ENCODE peak calls at places on chromosome 21, in nine cellular contexts. P, H, D, Z, M, C, X, W and O are unnamed samples. For H3K9me3 and H3K4me1, the result is how much of the 10 kb centered on the place peaks cover.

GRCh38 chr21:41640756-41641509 is 125.9 kb downstream of the RIPK4 start:
- DNase-seq in P (no peak), H (peak), D (no peak), Z (peak), M (no peak), C (peak), X (peak), W (no peak), O (peak)

GRCh38 chr21:15441060-15441493 is 288.7 kb upstream of the USP25 start:
- DNase-seq in P (no peak), H (no peak), D (no peak), Z (no peak), M (no peak), C (no peak), X (no peak), W (no peak), O (no peak)

GRCh38 chr21:38920631-38921398 is 115.1 kb downstream of the ETS2 start:
- DNase-seq in P (no peak), H (no peak), D (no peak), Z (peak), M (no peak), C (peak), X (no peak), W (no peak), O (peak)

GRCh38 chr21:20720623-20721022 is 277.6 kb upstream of the NCAM2 start:
- DNase-seq in P (no peak), H (no peak), D (no peak), Z (no peak), M (no peak), C (peak), X (no peak), W (no peak), O (peak)

GRCh38 chr21:39613029-39613934 is 542 bp downstream of the B3GALT5 start:
- DNase-seq in P (no peak), H (no peak), D (no peak), Z (no peak), M (no peak), C (peak), X (no peak), W (no peak), O (peak)

GRCh38 chr21:32048353-32048752 is 175.5 kb downstream of the HUNK start:
- DNase-seq in P (no peak), H (no peak), D (no peak), Z (no peak), M (no peak), C (no peak), X (no peak), W (no peak), O (no peak)

GRCh38 chr21:22758478-22758877 is 1760.3 kb downstream of the NCAM2 start:
- DNase-seq in P (no peak), H (no peak), D (no peak), Z (no peak), M (no peak), C (no peak), X (no peak), W (no peak), O (no peak)

GRCh38 chr21:22842875-22843274 is 1844.7 kb downstream of the NCAM2 start:
- DNase-seq in P (no peak), H (no peak), D (no peak), Z (no peak), M (no peak), C (no peak), X (no peak), W (no peak), O (no peak)

GRCh38 chr21:32463889-32464300 is 51.4 kb downstream of the EVA1C start:
- DNase-seq in P (no peak), H (no peak), D (no peak), Z (peak), M (no peak), C (peak), X (no peak), W (no peak), O (peak)

GRCh38 chr21:38531610-38532009 is 33.3 kb upstream of the ERG start:
- DNase-seq in P (peak), H (no peak), D (no peak), Z (no peak), M (no peak), C (no peak), X (no peak), W (no peak), O (no peak)

GRCh38 chr21:14591882-14592281 is 45.8 kb upstream of the SAMSN1 start:
- DNase-seq in P (peak), H (peak), D (no peak), Z (no peak), M (no peak), C (peak), X (no peak), W (no peak), O (no peak)

GRCh38 chr21:45941338-45941710 is 40.2 kb upstream of the COL6A1 start:
- DNase-seq in P (no peak), H (no peak), D (no peak), Z (no peak), M (no peak), C (no peak), X (no peak), W (no peak), O (no peak)

GRCh38 chr21:39976805-39977204 is 109.6 kb downstream of the PCP4 start:
- DNase-seq in P (no peak), H (no peak), D (no peak), Z (no peak), M (no peak), C (no peak), X (no peak), W (no peak), O (no peak)

GRCh38 chr21:38813143-38813542 is 7.4 kb downstream of the ETS2 start:
- DNase-seq in P (no peak), H (no peak), D (no peak), Z (no peak), M (no peak), C (no peak), X (no peak), W (no peak), O (no peak)

GRCh38 chr21:16821588-16821987 is 691.3 kb upstream of the CXADR start:
- DNase-seq in P (no peak), H (no peak), D (no peak), Z (no peak), M (no peak), C (peak), X (no peak), W (no peak), O (peak)

GRCh38 chr21:31558839-31559367 is 100.6 kb upstream of the SOD1 start:
- DNase-seq in P (peak), H (peak), D (peak), Z (peak), M (peak), C (peak), X (peak), W (peak), O (peak)

GRCh38 chr21:41523175-41523574 is 15.2 kb upstream of the TMPRSS2 start:
- DNase-seq in P (no peak), H (peak), D (no peak), Z (no peak), M (no peak), C (no peak), X (no peak), W (no peak), O (no peak)

GRCh38 chr21:41932191-41932575 is 21.6 kb downstream of the C2CD2 start:
- DNase-seq in P (no peak), H (no peak), D (no peak), Z (peak), M (no peak), C (peak), X (no peak), W (peak), O (peak)

GRCh38 chr21:41783476-41784150 is 16.8 kb upstream of the RIPK4 start:
- DNase-seq in P (no peak), H (no peak), D (no peak), Z (no peak), M (no peak), C (peak), X (no peak), W (peak), O (peak)

GRCh38 chr21:8991088-8991907 is 1530.1 kb upstream of the TPTE start:
- DNase-seq in P (no peak), H (no peak), D (no peak), Z (no peak), M (no peak), C (peak), X (no peak), W (no peak), O (peak)

GRCh38 chr21:32844653-32845443 is 73.3 kb upstream of the PAXBP1 start:
- DNase-seq in P (no peak), H (no peak), D (no peak), Z (peak), M (no peak), C (peak), X (no peak), W (no peak), O (peak)

GRCh38 chr21:20998886-20999285 is 677 bp downstream of the NCAM2 start:
- DNase-seq in P (no peak), H (no peak), D (no peak), Z (no peak), M (no peak), C (no peak), X (no peak), W (no peak), O (no peak)

GRCh38 chr21:46179708-46180078 is 4.6 kb downstream of the SPATC1L start:
- DNase-seq in P (no peak), H (no peak), D (no peak), Z (no peak), M (no peak), C (no peak), X (no peak), W (no peak), O (no peak)

GRCh38 chr21:17269760-17270159 is 243.1 kb upstream of the CXADR start:
- DNase-seq in P (no peak), H (no peak), D (no peak), Z (no peak), M (no peak), C (no peak), X (no peak), W (no peak), O (no peak)

GRCh38 chr21:16072692-16073091 is 342.9 kb downstream of the USP25 start:
- DNase-seq in P (no peak), H (no peak), D (no peak), Z (peak), M (no peak), C (peak), X (no peak), W (no peak), O (peak)

GRCh38 chr21:17585875-17586450 is 26.7 kb downstream of the BTG3 start:
- DNase-seq in P (no peak), H (no peak), D (peak), Z (peak), M (peak), C (peak), X (no peak), W (no peak), O (peak)

GRCh38 chr21:42195378-42196031 is 23.4 kb upstream of the ABCG1 start:
- DNase-seq in P (no peak), H (no peak), D (peak), Z (peak), M (no peak), C (no peak), X (peak), W (no peak), O (no peak)

GRCh38 chr21:41848533-41848932 is 30.6 kb downstream of the PRDM15 start:
- DNase-seq in P (no peak), H (no peak), D (no peak), Z (no peak), M (no peak), C (no peak), X (peak), W (no peak), O (no peak)

GRCh38 chr21:31795992-31796391 is 64.1 kb upstream of the SCAF4 start:
- DNase-seq in P (no peak), H (no peak), D (no peak), Z (no peak), M (no peak), C (no peak), X (no peak), W (no peak), O (no peak)

GRCh38 chr21:40757366-40757765 is 89.6 kb downstream of the DSCAM start:
- DNase-seq in P (no peak), H (no peak), D (no peak), Z (no peak), M (no peak), C (no peak), X (no peak), W (no peak), O (no peak)

GRCh38 chr21:19420607-19421006 is 1017.0 kb upstream of the TMPRSS15 start:
- DNase-seq in P (no peak), H (no peak), D (no peak), Z (no peak), M (no peak), C (no peak), X (no peak), W (no peak), O (no peak)
- H3K9me3 ChIP-seq in P (under half), H (under half), D (under half), Z (under half), M (under half), C (under half), X (under half), W (under half), O (under half)

GRCh38 chr21:35528109-35529042 is 479.3 kb upstream of the RUNX1 start:
- DNase-seq in P (peak), H (peak), D (peak), Z (peak), M (peak), C (no peak), X (peak), W (no peak), O (peak)

GRCh38 chr21:35527358-35527757 is 478.3 kb upstream of the RUNX1 start:
- DNase-seq in P (no peak), H (no peak), D (no peak), Z (no peak), M (no peak), C (no peak), X (no peak), W (no peak), O (no peak)

GRCh38 chr21:35529141-35529863 is 480.2 kb upstream of the RUNX1 start:
- DNase-seq in P (no peak), H (no peak), D (peak), Z (peak), M (peak), C (peak), X (no peak), W (no peak), O (peak)

GRCh38 chr21:35533893-35534292 is 484.8 kb upstream of the RUNX1 start:
- DNase-seq in P (no peak), H (no peak), D (no peak), Z (no peak), M (no peak), C (no peak), X (no peak), W (no peak), O (no peak)

DNA sequence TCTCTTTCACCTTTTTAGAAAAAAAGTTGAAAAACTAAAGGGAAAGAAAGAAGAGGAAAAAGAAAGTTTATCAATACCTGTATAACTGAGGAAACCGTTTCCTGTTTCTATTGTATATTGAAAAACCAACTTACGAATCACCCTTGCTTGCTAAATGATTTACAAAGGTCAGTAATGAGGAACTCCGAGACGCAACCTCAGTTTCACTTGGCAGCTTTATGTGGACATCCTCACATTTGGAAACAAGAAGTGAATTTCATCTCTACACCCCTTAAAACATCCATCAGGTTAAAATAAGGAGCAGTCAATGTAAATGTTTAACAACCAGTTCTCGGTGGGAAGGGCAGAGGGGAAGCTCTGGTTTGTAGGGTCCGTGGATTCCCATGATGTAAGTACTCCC is 481.6 kb upstream of the RUNX1 start:
- DNase-seq in P (no peak), H (no peak), D (no peak), Z (no peak), M (no peak), C (no peak), X (no peak), W (no peak), O (no peak)
- H3K4me1 ChIP-seq in P (under half), H (under half), D (under half), Z (under half), M (under half), C (under half), X (under half), W (under half), O (under half)

GRCh38 chr21:25025596-25025995 is 581.7 kb downstream of the MRPL39 start:
- DNase-seq in P (no peak), H (no peak), D (no peak), Z (no peak), M (no peak), C (no peak), X (no peak), W (no peak), O (no peak)
- H3K9me3 ChIP-seq in P (under half), H (under half), D (under half), Z (under half), M (under half), C (under half), X (under half), W (under half), O (under half)

GRCh38 chr21:24910591-24910990 is 696.7 kb downstream of the MRPL39 start:
- DNase-seq in P (no peak), H (no peak), D (no peak), Z (no peak), M (no peak), C (no peak), X (no peak), W (no peak), O (no peak)
- H3K4me1 ChIP-seq in P (under half), H (under half), D (under half), Z (under half), M (under half), C (under half), X (under half), W (under half), O (under half)

DNA sequence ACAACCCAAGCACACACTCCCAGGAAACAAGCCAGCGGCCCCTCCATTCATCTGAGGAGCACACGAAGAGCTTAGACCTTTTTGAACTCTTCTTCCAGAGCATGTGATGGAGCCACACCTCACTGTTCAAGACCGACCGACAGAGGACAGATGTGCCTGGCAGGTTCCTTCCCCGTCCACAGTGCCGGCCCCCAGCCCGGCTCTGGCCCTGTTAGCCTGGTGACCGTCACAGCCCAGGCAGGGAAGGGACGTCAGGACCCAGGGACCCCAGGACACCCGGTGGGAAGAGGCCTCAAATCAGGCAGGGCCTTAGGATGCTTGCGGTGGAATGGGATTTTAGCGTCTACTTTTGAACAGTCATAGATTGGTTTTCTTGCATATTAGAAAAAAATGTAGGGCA is 79.5 kb downstream of the SIK1 start:
- DNase-seq in P (no peak), H (no peak), D (no peak), Z (no peak), M (no peak), C (no peak), X (no peak), W (no peak), O (no peak)
- H3K9me3 ChIP-seq in P (under half), H (under half), D (under half), Z (under half), M (under half), C (under half), X (under half), W (under half), O (under half)

GRCh38 chr21:44803651-44804050 is 2.0 kb upstream of the UBE2G2 start:
- DNase-seq in P (no peak), H (no peak), D (no peak), Z (no peak), M (no peak), C (no peak), X (no peak), W (no peak), O (no peak)

GRCh38 chr21:44805859-44806258 is 4.2 kb upstream of the UBE2G2 start:
- DNase-seq in P (no peak), H (no peak), D (no peak), Z (no peak), M (no peak), C (no peak), X (no peak), W (no peak), O (no peak)

GRCh38 chr21:44802396-44803153 is 955 bp upstream of the UBE2G2 start:
- DNase-seq in P (no peak), H (no peak), D (peak), Z (no peak), M (no peak), C (no peak), X (no peak), W (no peak), O (no peak)

GRCh38 chr21:44805226-44805625 is 3.6 kb upstream of the UBE2G2 start:
- DNase-seq in P (no peak), H (no peak), D (no peak), Z (no peak), M (no peak), C (no peak), X (no peak), W (no peak), O (no peak)

DNA sequence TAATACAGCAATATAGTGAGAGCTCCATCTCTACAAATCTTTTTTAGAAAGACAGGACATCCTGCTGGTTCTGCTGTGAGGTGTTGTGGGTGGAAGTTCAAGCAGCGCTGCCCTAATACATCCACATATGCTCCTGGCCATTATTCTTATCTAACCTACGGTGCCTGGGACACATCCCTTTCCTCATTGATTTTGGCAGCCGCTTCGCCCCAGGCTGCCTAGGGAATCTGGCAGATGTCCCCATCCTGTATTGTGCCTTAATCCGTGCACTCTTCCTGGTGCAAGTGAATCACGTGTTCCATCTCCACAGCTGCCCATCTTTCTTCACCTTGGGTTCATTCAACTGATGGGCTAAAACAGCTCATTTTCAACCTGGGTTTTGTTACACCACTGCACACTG is 3.1 kb upstream of the UBE2G2 start:
- DNase-seq in P (no peak), H (no peak), D (no peak), Z (no peak), M (no peak), C (no peak), X (no peak), W (no peak), O (no peak)
- H3K4me1 ChIP-seq in P (under half), H (under half), D (under half), Z (under half), M (under half), C (under half), X (under half), W (under half), O (under half)

GRCh38 chr21:27024316-27024715 is 57.4 kb upstream of the ADAMTS5 start:
- DNase-seq in P (no peak), H (no peak), D (no peak), Z (peak), M (no peak), C (peak), X (no peak), W (no peak), O (peak)
- H3K9me3 ChIP-seq in P (under half), H (under half), D (under half), Z (under half), M (under half), C (under half), X (under half), W (under half), O (under half)

DNA sequence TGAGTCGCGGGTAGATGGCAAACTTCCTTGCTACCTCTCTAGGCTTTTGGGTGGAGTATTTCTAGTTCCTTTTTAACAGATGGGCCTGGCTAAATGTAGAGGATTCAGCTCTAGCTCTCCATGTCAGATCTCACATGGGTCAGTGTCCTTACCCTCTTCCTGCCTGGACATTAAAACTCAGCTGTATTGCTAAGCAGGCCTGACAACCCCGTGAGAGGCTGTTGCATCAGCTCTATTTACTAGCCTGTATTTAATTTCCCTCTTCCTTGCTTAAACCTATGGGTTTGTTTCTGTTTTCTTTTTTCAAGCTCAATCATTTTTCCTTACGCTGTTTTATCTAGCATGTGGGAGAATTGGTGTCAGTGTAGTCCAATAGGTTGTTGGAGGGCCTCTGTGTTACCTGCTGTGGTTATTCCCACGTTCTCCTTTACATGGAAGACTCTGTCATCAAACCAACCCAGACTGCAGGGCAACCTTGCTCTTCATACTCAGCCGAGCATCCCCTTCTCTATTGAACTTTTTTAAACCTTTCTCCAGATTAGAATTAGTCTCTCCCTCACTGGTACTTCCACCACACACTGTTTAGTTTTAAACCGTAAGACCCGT is 79.5 kb upstream of the BACH1 start:
- DNase-seq in P (no peak), H (no peak), D (no peak), Z (peak), M (no peak), C (no peak), X (no peak), W (no peak), O (no peak)
- H3K4me1 ChIP-seq in P (under half), H (under half), D (under half), Z (under half), M (under half), C (under half), X (under half), W (under half), O (under half)